ENCODE peak calls at places on chromosomes 13 and 19, in six cellular contexts. O is heart left ventricle, L is tibial nerve, E is fibroblast of lung, B is heart right ventricle, J is GM23338. T is an unnamed sample.

GRCh38 chr19:2540646-2541454 is 64.9 kb downstream of the GADD45B start:
- DNase-seq in J (peak; percentile 99), L (peak; percentile 78), B (peak; percentile 89), O (peak; percentile 90), E (peak; percentile 99), T (peak; percentile 95)

GRCh38 chr19:49512970-49513745 is 697 bp downstream of the FCGRT start:
- DNase-seq in B (peak; percentile 66), J (peak; percentile 88), O (peak; percentile 69), L (peak; percentile 46), E (no peak), T (no peak)

GRCh38 chr19:30070970-30071632 is 129.1 kb downstream of the URI1 start:
- DNase-seq in B (peak; percentile 40), L (no peak), E (no peak), J (no peak), O (peak; percentile 46), T (no peak)

GRCh38 chr19:46495789-46496099 is at the start of gene PNMA8B:
- DNase-seq in B (peak; percentile 58), O (peak; percentile 55), J (peak; percentile 98), E (peak; percentile 43), L (no peak), T (no peak)

GRCh38 chr13:95502216-95502615 is 50.3 kb upstream of the CLDN10 start:
- DNase-seq in J (no peak), O (no peak), B (no peak), L (no peak), E (no peak), T (no peak)

GRCh38 chr19:22784051-22784450 is at the start of gene ZNF99:
- DNase-seq in L (peak; percentile 59), J (no peak), B (peak; percentile 87), O (peak; percentile 71), E (no peak), T (no peak)

GRCh38 chr19:54896036-54896435 is 9.9 kb upstream of the NCR1 start:
- DNase-seq in L (no peak), E (no peak), O (no peak), J (no peak), B (no peak), T (no peak)

GRCh38 chr13:114064516-114065140 is 67.8 kb downstream of the RASA3 start:
- DNase-seq in L (no peak), O (no peak), B (peak; percentile 41), J (no peak), E (peak; percentile 35), T (no peak)

GRCh38 chr19:4499318-4499717 is 19.0 kb downstream of the PLIN4 start:
- DNase-seq in O (no peak), J (no peak), E (no peak), B (no peak), L (no peak), T (no peak)
- H3K27ac ChIP-seq in O (no peak overlapping the region), J (no peak overlapping the region), E (no peak overlapping the region), B (no peak overlapping the region), L (no peak overlapping the region), T (no peak overlapping the region)

DNA sequence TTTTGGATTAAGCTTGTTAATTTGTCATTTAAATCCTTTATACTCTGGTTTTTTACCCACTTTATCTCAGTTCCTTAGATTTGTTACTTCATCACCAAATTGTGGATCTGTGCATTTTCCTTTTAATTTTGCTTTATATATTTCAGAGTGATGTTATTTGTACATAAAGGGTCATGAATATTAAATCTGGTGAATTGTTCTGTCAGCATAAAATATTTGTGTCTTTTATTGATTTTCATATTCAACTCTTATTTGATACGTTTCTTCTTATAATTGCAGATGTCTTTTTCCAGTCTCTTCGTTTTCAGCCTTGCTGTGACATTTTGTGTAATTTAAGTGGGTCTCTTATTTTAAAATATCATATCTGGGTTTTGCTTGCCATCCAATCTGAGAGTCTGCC is 4.7 kb downstream of the SETDB2 start:
- DNase-seq in B (no peak), E (no peak), O (no peak), J (no peak), L (no peak), T (no peak)
- H3K4me3 ChIP-seq in B (no peak overlapping the region), E (no peak overlapping the region), O (no peak overlapping the region), J (no peak overlapping the region), L (no peak overlapping the region), T (no peak overlapping the region)

GRCh38 chr19:33521480-33522370 is at the start of gene PEPD:
- DNase-seq in B (peak; percentile 90), L (peak; percentile 89), O (peak; percentile 92), E (peak; percentile 83), J (peak; percentile 96), T (peak; percentile 80)
- H3K27ac ChIP-seq in B (no peak within 1 kb of the TSS), L (peak within 1 kb of the TSS; percentile 53), O (peak within 1 kb of the TSS; percentile 60), E (peak within 1 kb of the TSS; percentile 63), J (peak within 1 kb of the TSS; percentile 46), T (peak within 1 kb of the TSS; percentile 2)

GRCh38 chr19:44304659-44305193 is at the start of gene ZNF235:
- DNase-seq in B (peak; percentile 92), L (peak; percentile 79), O (peak; percentile 89), E (peak; percentile 99), J (peak; percentile 98), T (peak; percentile 94)

GRCh38 chr19:44303305-44303704 is 1.5 kb downstream of the ZNF235 start:
- DNase-seq in B (no peak), L (no peak), J (no peak), E (no peak), O (no peak), T (no peak)

GRCh38 chr19:44306283-44306682 is 1.5 kb upstream of the ZNF235 start:
- DNase-seq in O (no peak), J (no peak), E (no peak), L (no peak), B (no peak), T (no peak)

GRCh38 chr19:44303976-44304568 is 753 bp downstream of the ZNF235 start:
- DNase-seq in B (no peak), J (peak; percentile 17), O (no peak), E (peak; percentile 46), L (no peak), T (no peak)

GRCh38 chr19:44305457-44305856 is 632 bp upstream of the ZNF235 start:
- DNase-seq in B (no peak), J (no peak), O (no peak), L (no peak), E (no peak), T (no peak)
- H3K4me3 ChIP-seq in B (peak overlapping the region; percentile 83), J (peak overlapping the region; percentile 70), O (peak overlapping the region; percentile 68), L (peak overlapping the region; percentile 72), E (peak overlapping the region; percentile 97), T (peak overlapping the region; percentile 47)

GRCh38 chr13:51832471-51833152 is 12.4 kb downstream of the TMEM272 start:
- DNase-seq in B (peak; percentile 57), O (peak; percentile 52), J (peak; percentile 43), E (peak; percentile 8), L (peak; percentile 39), T (no peak)

GRCh38 chr13:51837016-51837415 is 8.0 kb downstream of the TMEM272 start:
- DNase-seq in J (no peak), O (no peak), B (no peak), L (no peak), E (no peak), T (no peak)

GRCh38 chr13:51831519-51831918 is 13.5 kb downstream of the TMEM272 start:
- DNase-seq in E (no peak), L (no peak), B (no peak), J (no peak), O (no peak), T (no peak)

GRCh38 chr13:51834581-51835158 is 10.3 kb downstream of the TMEM272 start:
- DNase-seq in B (no peak), J (no peak), O (no peak), E (no peak), L (no peak), T (no peak)

DNA sequence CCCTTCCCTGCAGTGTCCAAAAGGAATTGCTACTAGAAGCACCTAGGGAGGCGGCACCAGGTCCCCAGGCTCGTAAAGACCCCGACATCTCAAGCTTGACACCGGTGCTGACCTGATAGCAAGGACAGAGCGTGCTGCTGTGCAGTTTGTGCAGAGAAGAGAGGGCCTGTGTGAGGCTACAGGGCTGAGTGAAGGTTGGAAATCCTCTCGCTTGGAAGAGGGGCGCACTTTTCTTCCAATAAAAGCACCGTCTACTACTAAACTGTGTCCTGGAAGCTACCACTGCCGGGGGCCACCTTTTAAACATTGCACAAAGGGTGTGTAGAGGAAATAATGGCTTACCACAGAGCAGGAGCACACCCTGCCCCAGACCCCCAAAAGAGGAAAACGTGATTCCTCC is 11.0 kb downstream of the TMEM272 start:
- DNase-seq in O (no peak), L (no peak), B (no peak), E (no peak), J (no peak), T (no peak)
- H3K27ac ChIP-seq in O (no peak overlapping the region), L (no peak overlapping the region), B (no peak overlapping the region), E (no peak overlapping the region), J (no peak overlapping the region), T (no peak overlapping the region)

GRCh38 chr13:79403113-79403512 is 2.9 kb downstream of the RBM26 start:
- DNase-seq in O (no peak), E (no peak), J (no peak), L (no peak), B (no peak), T (no peak)
- H3K4me3 ChIP-seq in O (peak overlapping the region; percentile 68), E (peak overlapping the region; percentile 97), J (peak overlapping the region; percentile 92), L (no peak overlapping the region), B (peak overlapping the region; percentile 4), T (no peak overlapping the region)

DNA sequence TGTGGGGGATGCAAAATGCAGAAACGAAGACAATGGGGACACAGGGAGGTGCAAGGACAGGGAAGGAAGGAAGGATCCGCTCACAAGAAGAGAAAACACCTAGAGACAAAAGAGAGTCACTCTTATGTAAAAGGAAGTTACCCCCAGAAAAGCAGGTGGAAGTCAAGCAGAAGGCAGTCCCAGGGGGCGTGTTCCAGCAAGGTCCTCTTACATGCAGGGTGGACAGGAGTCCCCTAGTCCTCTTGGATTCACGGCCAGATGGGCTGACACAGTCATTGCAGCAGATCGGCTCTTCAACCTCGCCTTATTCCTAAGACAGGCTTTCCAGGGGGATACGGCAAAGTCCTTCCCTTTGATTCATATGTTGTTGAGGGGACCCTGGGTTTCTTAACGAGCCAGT is 83.9 kb upstream of the SPATA13 start:
- DNase-seq in E (no peak), J (peak; percentile 22), L (no peak), O (no peak), B (no peak), T (no peak)
- H3K27ac ChIP-seq in E (no peak overlapping the region), J (no peak overlapping the region), L (no peak overlapping the region), O (peak overlapping the region; percentile 60), B (no peak overlapping the region), T (no peak overlapping the region)